ENCODE peak calls at places on chromosomes 7 and 10, in five cellular contexts. S, I, M, G and D are unnamed samples.

GRCh38 chr10:21144047-21144446 is 246.9 kb upstream of the NEBL start:
- DNase-seq in S (no peak), I (no peak), M (no peak), G (no peak), D (no peak)

GRCh38 chr7:105838273-105839141 is 37.9 kb downstream of the ATXN7L1 start:
- DNase-seq in S (no peak), I (peak; percentile 81), M (peak; percentile 71), G (peak; percentile 26), D (no peak)

GRCh38 chr10:48733329-48733728 is 48.7 kb downstream of the WDFY4 start:
- DNase-seq in S (no peak), I (no peak), M (no peak), G (no peak), D (no peak)

GRCh38 chr7:100546129-100546867 is 7.3 kb downstream of the AGFG2 start:
- DNase-seq in S (no peak), I (no peak), M (peak; percentile 38), G (peak; percentile 36), D (peak; percentile 68)

GRCh38 chr7:101663747-101664146 is 34.7 kb upstream of the MYL10 start:
- DNase-seq in S (no peak), I (no peak), M (no peak), G (no peak), D (no peak)

GRCh38 chr7:116113310-116113709 is 82.7 kb upstream of the TFEC start:
- DNase-seq in S (no peak), I (no peak), M (no peak), G (no peak), D (no peak)

GRCh38 chr10:73860050-73860491 is 14.3 kb downstream of the CAMK2G start:
- DNase-seq in S (no peak), I (no peak), M (no peak), G (no peak), D (no peak)

GRCh38 chr7:70142247-70142932 is 544.1 kb downstream of the AUTS2 start:
- DNase-seq in S (no peak), I (no peak), M (no peak), G (no peak), D (no peak)

GRCh38 chr10:29482591-29483421 is 152.0 kb downstream of the SVIL start:
- DNase-seq in S (no peak), I (peak; percentile 73), M (no peak), G (peak; percentile 64), D (no peak)

GRCh38 chr7:44995555-44996493 is 4.2 kb upstream of the CCM2 start:
- DNase-seq in S (no peak), I (no peak), M (no peak), G (no peak), D (no peak)

GRCh38 chr10:47308775-47309174 is 8.8 kb downstream of the GDF10 start:
- DNase-seq in S (no peak), I (no peak), M (no peak), G (no peak), D (no peak)

GRCh38 chr7:35261041-35261440 is 7.1 kb upstream of the TBX20 start:
- DNase-seq in S (no peak), I (no peak), M (no peak), G (no peak), D (no peak)

GRCh38 chr7:10802526-10802925 is 171.1 kb upstream of the PHF14 start:
- DNase-seq in S (no peak), I (peak; percentile 99), M (no peak), G (peak; percentile 81), D (no peak)

GRCh38 chr10:25294032-25294926 is 119.5 kb downstream of the GPR158 start:
- DNase-seq in S (no peak), I (peak; percentile 55), M (no peak), G (peak; percentile 2), D (no peak)

DNA sequence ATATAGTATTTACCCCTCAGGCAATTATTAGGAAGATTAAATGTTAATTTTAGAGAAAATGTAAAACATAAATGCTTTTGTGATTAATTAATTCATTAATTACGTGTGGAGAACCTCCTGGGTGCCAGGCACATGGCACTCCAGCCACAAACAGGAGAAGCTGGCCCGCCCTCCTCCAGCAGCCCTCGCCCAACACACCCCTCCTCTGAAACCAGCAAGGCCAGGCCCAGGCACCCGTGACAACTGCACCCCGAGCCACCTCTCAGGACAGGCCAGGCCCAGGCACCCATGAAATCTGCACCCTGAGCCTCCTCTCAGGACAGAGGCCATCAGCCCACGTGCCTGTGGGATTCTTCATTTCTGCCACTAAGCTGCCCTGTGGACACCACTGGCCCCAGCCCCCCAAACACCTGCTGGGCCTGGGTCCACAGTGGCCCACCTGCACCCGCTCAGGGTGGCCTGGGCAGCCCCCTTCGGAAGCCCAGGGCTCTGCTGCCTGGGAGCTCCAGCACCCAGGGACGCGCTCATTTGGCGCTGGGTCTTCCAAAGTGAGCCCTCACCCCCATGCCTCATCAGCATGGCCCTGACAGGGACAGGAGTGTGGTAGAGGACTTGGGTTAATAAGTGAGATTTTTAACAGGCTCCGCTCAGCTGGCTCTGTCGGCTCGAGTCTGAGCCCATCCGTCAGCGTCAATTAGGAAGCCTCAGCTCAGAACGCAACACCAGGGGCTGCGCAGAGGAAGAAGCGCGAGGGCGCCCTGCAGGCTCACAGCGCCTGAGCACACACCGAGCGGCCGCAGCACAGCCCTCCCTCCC is 482.1 kb downstream of the DNAJB6 start:
- DNase-seq in S (no peak), I (no peak), M (no peak), G (no peak), D (no peak)
- H3K4me3 ChIP-seq in S (no peak overlapping the region), I (no peak overlapping the region), M (no peak overlapping the region), G (no peak overlapping the region), D (no peak overlapping the region)

GRCh38 chr10:132308588-132309451 is 1.1 kb upstream of the STK32C start:
- DNase-seq in S (peak; percentile 62), I (no peak), M (no peak), G (no peak), D (no peak)
- H3K4me3 ChIP-seq in S (peak overlapping the region; percentile 82), I (peak overlapping the region; percentile 66), M (peak overlapping the region; percentile 91), G (peak overlapping the region; percentile 78), D (peak overlapping the region; percentile 63)

DNA sequence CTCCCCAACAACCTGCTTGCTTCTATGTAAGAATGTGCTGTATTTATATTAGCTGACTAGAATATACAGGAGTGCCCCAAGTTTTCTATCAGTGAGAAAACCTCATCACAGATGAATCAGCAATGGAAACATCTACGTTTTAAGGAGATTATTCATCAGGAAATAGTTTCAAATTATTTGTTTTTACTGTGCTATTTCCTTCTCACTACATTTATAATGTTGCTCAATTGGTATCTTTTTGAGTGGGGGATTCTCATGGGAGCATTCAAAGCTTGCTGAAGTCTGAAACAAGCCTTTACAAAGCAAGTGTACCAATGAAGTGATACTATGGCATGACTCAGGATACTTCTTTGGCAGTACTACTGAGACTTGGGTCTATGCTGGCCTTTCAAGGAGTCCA is 191.1 kb upstream of the SLC26A5 start:
- DNase-seq in S (no peak), I (peak; percentile 90), M (no peak), G (peak; percentile 53), D (no peak)
- H3K4me3 ChIP-seq in S (no peak overlapping the region), I (no peak overlapping the region), M (no peak overlapping the region), G (no peak overlapping the region), D (no peak overlapping the region)

DNA sequence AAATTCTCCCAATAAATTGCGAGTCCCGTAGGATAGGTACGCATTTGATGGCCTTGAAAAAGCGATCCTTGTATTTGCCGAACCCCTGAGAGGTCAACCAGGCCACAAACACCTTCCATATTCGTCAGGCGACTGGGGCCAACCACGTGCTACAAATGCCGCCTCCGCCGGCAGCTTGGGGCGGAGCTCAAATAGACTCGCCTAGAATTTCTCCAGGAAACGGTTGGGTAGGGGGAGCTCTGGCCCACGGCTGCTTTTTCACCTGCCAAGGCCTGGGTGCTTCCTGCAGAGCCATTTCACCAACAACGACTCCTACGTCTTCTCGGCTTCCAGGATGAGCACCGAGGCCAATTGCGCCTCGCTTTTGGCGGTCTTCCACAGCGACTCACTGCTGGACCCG is 53.4 kb upstream of the KIF5B start:
- DNase-seq in S (no peak), I (no peak), M (no peak), G (no peak), D (no peak)
- H3K4me3 ChIP-seq in S (no peak overlapping the region), I (no peak overlapping the region), M (no peak overlapping the region), G (no peak overlapping the region), D (no peak overlapping the region)

GRCh38 chr7:97025130-97025499 is 484 bp upstream of the DLX5 start:
- DNase-seq in S (no peak), I (no peak), M (no peak), G (no peak), D (no peak)

GRCh38 chr7:97026705-97027426 is 2.2 kb upstream of the DLX5 start:
- DNase-seq in S (no peak), I (no peak), M (no peak), G (no peak), D (no peak)

GRCh38 chr7:97024209-97025129 is at the start of gene DLX5:
- DNase-seq in S (no peak), I (peak; percentile 5), M (no peak), G (no peak), D (no peak)

GRCh38 chr7:97025983-97026704 is 1.5 kb upstream of the DLX5 start:
- DNase-seq in S (no peak), I (peak; percentile 4), M (peak; percentile 48), G (peak; percentile 20), D (no peak)

GRCh38 chr7:97027427-97028234 is 3.0 kb upstream of the DLX5 start:
- DNase-seq in S (peak; percentile 85), I (peak; percentile 63), M (peak; percentile 77), G (peak; percentile 75), D (peak; percentile 38)
- H3K4me3 ChIP-seq in S (peak overlapping the region; percentile 29), I (peak overlapping the region; percentile 41), M (peak overlapping the region; percentile 43), G (peak overlapping the region; percentile 20), D (no peak overlapping the region)

GRCh38 chr10:114635101-114635500 is 23.0 kb downstream of the ABLIM1 start:
- DNase-seq in S (no peak), I (peak; percentile 43), M (no peak), G (no peak), D (no peak)

GRCh38 chr10:114632869-114633715 is 25.0 kb downstream of the ABLIM1 start:
- DNase-seq in S (peak; percentile 80), I (peak; percentile 97), M (no peak), G (peak; percentile 97), D (no peak)

GRCh38 chr10:114631678-114632417 is 26.2 kb downstream of the ABLIM1 start:
- DNase-seq in S (no peak), I (no peak), M (no peak), G (peak; percentile 46), D (no peak)

GRCh38 chr10:114635797-114636550 is 22.1 kb downstream of the ABLIM1 start:
- DNase-seq in S (no peak), I (no peak), M (peak; percentile 64), G (no peak), D (no peak)

DNA sequence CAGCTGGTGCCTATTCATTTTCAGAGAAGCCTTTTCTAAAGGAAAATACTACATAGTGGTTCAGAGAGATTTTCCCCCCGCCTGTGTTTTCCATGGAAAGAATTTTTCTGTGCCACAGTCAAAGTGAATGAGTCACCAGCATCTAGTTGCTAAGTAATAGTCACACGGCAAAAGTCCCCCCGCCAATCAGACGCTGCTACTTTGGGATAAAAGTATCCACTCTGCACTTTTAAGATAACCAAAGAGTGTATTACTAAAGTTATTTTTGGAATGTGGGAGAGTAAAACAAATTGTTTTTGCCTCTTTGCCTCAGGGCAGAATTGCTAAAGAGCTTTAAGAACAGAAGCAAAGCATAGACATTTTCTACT is 23.5 kb downstream of the ABLIM1 start:
- DNase-seq in S (peak; percentile 86), I (peak; percentile 95), M (no peak), G (peak; percentile 96), D (no peak)
- H3K4me3 ChIP-seq in S (no peak overlapping the region), I (peak overlapping the region; percentile 30), M (no peak overlapping the region), G (no peak overlapping the region), D (no peak overlapping the region)

GRCh38 chr10:6766480-6766879 is 186.4 kb upstream of the PRKCQ start:
- DNase-seq in S (no peak), I (no peak), M (no peak), G (no peak), D (no peak)
- H3K4me3 ChIP-seq in S (no peak overlapping the region), I (no peak overlapping the region), M (no peak overlapping the region), G (no peak overlapping the region), D (no peak overlapping the region)

GRCh38 chr10:59880019-59880717 is 26.2 kb downstream of the CCDC6 start:
- DNase-seq in S (no peak), I (no peak), M (no peak), G (no peak), D (no peak)
- H3K4me3 ChIP-seq in S (no peak overlapping the region), I (no peak overlapping the region), M (no peak overlapping the region), G (no peak overlapping the region), D (peak overlapping the region; percentile 12)